ENCODE peak calls at places on chromosomes 11 and 22, in ten cellular contexts. Z, B, S, O, C, I, P, N, A and D are unnamed samples.

GRCh38 chr11:86218125-86219081 is 26.1 kb upstream of the EED start:
- DNase-seq in Z (peak; percentile 65), C (peak; percentile 84), O (peak; percentile 46), A (peak; percentile 75), I (peak; percentile 77), S (peak; percentile 52), N (peak; percentile 78), P (peak; percentile 68), B (peak; percentile 68), D (peak; percentile 72)

GRCh38 chr11:2362414-2362813 is 14.7 kb upstream of the CD81 start:
- DNase-seq in C (no peak), P (no peak), N (no peak), Z (no peak), I (no peak), A (no peak), O (no peak), B (no peak), S (no peak), D (no peak)

GRCh38 chr11:92707173-92707619 is 262.3 kb upstream of the MTNR1B start:
- DNase-seq in Z (peak; percentile 28), P (no peak), N (no peak), S (no peak), O (no peak), I (no peak), C (no peak), A (no peak), B (no peak), D (no peak)

GRCh38 chr11:37504066-37504611 is 906.1 kb upstream of the RAG2 start:
- DNase-seq in A (no peak), C (no peak), Z (no peak), P (no peak), I (no peak), B (no peak), S (no peak), O (no peak), N (no peak), D (no peak)

GRCh38 chr22:50148166-50148500 is 22.4 kb upstream of the PANX2 start:
- DNase-seq in Z (no peak), I (no peak), B (no peak), N (no peak), C (no peak), S (no peak), A (no peak), O (no peak), P (no peak), D (peak; percentile 32)

GRCh38 chr11:97364047-97364446 is 974.2 kb downstream of the JRKL start:
- DNase-seq in N (no peak), P (no peak), C (no peak), O (no peak), A (no peak), Z (no peak), S (no peak), I (no peak), B (no peak), D (no peak)

GRCh38 chr11:47908198-47908597 is 60.0 kb upstream of the NUP160 start:
- DNase-seq in S (no peak), Z (no peak), B (no peak), O (no peak), N (no peak), I (no peak), C (no peak), A (no peak), P (no peak), D (peak; percentile 70)

GRCh38 chr11:103947566-103947919 is 88.9 kb upstream of the DDI1 start:
- DNase-seq in A (no peak), N (no peak), I (no peak), B (no peak), C (no peak), O (no peak), Z (no peak), P (peak; percentile 37), S (no peak), D (no peak)

GRCh38 chr11:28657378-28658030 is 549.3 kb downstream of the METTL15 start:
- DNase-seq in B (no peak), Z (no peak), I (no peak), A (no peak), C (no peak), N (no peak), P (no peak), S (no peak), O (no peak), D (no peak)

GRCh38 chr11:61028135-61028729 is 56.8 kb downstream of the CD6 start:
- DNase-seq in I (no peak), Z (no peak), A (peak; percentile 21), C (no peak), P (no peak), S (no peak), O (no peak), N (no peak), B (no peak), D (no peak)

GRCh38 chr11:10443152-10443551 is 11.9 kb upstream of the AMPD3 start:
- DNase-seq in N (no peak), O (no peak), I (no peak), Z (no peak), A (no peak), B (no peak), S (no peak), C (no peak), P (no peak), D (no peak)

GRCh38 chr11:18958221-18958910 is 19.2 kb upstream of the MRGPRX1 start:
- DNase-seq in Z (no peak), C (no peak), B (no peak), P (no peak), I (no peak), A (no peak), O (no peak), S (no peak), N (no peak), D (no peak)

GRCh38 chr11:126053340-126054286 is 9.1 kb downstream of the CDON start:
- DNase-seq in O (no peak), I (no peak), A (no peak), C (no peak), S (no peak), Z (no peak), P (no peak), N (no peak), B (no peak), D (no peak)

GRCh38 chr11:8699903-8700302 is 17.3 kb downstream of the RPL27A start:
- DNase-seq in Z (no peak), C (no peak), B (no peak), O (no peak), S (peak; percentile 45), P (no peak), N (no peak), I (no peak), A (peak; percentile 33), D (no peak)

GRCh38 chr11:6402061-6402470 is 11.8 kb downstream of the SMPD1 start:
- DNase-seq in B (no peak), P (no peak), O (no peak), I (no peak), N (no peak), A (no peak), C (no peak), S (no peak), Z (no peak), D (no peak)
- H3K27ac ChIP-seq in B (no peak overlapping the region), P (no peak overlapping the region), O (peak overlapping the region; percentile 34), I (no peak overlapping the region), N (no peak overlapping the region), A (peak overlapping the region; percentile 13), C (no peak overlapping the region), S (no peak overlapping the region), Z (no peak overlapping the region), D (no peak overlapping the region)

DNA sequence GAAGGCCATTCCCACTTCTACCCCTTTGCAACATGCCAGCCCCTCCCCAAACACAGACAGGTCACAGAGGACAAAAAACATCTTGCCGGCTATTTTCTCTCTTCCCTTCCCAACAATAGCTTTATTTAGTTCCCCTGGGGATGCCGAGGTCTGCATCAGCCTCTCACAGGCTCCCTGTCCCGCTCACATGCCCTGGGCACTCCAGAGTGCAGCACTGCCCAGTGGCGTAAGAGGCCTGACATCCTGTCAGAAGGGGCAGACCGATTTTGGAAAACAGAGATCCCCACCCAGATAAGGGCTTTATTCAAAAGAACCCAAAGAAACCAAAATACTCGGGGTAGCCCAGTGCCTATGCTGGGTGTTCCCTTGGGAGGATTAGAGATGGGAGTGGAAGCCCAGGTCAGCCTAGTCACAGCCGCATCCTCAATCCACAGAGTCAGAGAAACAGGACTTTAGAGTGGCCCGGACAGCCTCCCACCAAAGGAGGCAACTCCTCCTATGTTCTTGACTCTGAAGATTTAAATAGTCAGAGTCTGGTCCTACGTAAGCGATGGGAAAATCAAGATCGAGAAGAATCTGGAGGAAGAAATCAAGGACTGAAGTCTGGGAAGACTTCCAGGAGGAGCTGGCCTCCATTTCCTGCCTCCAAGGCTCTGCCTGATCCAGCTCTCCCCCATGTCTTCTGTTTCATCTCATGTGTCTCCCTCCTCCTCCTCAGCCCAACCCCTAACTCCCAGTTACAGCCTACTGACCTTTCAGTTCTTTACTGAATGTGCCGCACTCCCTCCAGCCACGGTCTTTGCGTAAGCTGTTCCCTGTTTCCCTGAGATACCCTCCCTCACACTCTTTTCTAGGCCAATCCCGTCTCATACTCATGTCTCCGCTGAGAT is 129.3 kb downstream of the FBXO7 start:
- DNase-seq in B (peak; percentile 82), N (no peak), S (no peak), C (no peak), Z (peak; percentile 64), I (no peak), A (no peak), P (no peak), O (no peak), D (no peak)
- H3K27ac ChIP-seq in B (peak overlapping the region; percentile 84), N (no peak overlapping the region), S (peak overlapping the region; percentile 69), C (peak overlapping the region; percentile 30), Z (peak overlapping the region; percentile 71), I (no peak overlapping the region), A (no peak overlapping the region), P (no peak overlapping the region), O (no peak overlapping the region), D (no peak overlapping the region)

DNA sequence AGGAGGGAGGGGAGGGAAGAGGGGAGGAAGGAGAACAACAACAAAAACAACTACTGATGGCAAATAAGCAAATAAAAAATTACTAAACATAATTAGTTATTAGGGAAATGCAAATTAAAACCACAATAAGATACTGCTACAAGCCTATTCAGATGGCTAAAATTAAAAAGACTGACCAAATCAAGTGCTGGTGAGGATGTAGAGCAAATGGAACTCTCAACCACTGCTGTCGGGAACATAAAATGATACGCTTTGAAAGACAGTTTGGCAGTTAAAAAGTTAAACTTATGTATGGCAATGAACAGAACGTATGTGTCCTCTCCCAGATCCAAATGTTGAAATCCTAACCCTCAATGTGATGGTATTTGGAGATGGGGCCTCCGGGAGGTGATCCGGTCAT is 85.7 kb downstream of the PHF21B start:
- DNase-seq in C (no peak), I (no peak), B (no peak), N (no peak), Z (no peak), P (no peak), O (no peak), S (no peak), A (no peak), D (no peak)
- H3K27ac ChIP-seq in C (no peak overlapping the region), I (no peak overlapping the region), B (no peak overlapping the region), N (no peak overlapping the region), Z (no peak overlapping the region), P (no peak overlapping the region), O (no peak overlapping the region), S (no peak overlapping the region), A (no peak overlapping the region), D (no peak overlapping the region)

DNA sequence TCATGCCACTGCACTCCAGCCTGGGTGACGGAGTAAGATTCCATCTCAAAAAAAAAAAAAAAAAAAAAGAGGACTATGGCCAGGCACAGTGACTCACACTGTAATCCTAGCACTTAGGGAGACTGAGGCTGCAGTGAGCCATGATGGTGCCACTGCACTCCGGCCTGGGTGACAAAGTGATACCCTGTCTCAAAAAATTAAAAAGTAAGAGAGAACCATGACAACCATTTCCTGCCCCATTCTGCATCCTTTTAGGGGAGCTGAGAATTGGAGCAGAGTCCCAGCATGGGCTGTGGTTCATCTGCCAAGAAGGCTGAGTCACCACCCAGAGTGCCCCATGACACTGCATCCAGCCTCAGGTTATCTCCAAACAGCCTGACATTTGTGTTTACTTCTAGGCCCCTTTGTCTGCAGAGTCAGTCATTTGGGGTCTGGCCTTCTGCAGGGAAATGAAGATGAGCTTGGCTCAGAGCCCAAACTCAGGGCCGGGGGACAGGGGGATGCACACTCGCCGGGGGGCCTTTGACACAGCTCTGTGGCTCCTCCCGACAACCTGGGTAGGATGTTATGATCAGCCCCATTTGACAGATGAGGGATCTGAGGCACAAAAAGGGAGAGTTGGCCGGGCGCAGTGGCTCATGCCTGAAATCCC is 4.7 kb downstream of the CSDC2 start:
- DNase-seq in N (no peak), P (peak; percentile 85), Z (peak; percentile 63), O (no peak), C (peak; percentile 73), S (no peak), B (peak; percentile 72), I (peak; percentile 73), A (peak; percentile 27), D (no peak)
- H3K27ac ChIP-seq in N (no peak overlapping the region), P (peak overlapping the region; percentile 59), Z (peak overlapping the region; percentile 69), O (no peak overlapping the region), C (peak overlapping the region; percentile 66), S (peak overlapping the region; percentile 61), B (peak overlapping the region; percentile 96), I (peak overlapping the region; percentile 82), A (peak overlapping the region; percentile 67), D (no peak overlapping the region)